ENCODE peak calls at places on chromosomes 6 and 20, in eight cellular contexts. V, P, S, B, E, M, Y and U are unnamed samples.

GRCh38 chr20:45821942-45822341 is 5.2 kb downstream of the TNNC2 start:
- DNase-seq in B (no peak), V (no peak), S (peak; percentile 72), M (no peak), P (no peak), E (no peak), Y (no peak), U (no peak)

GRCh38 chr20:50438986-50439407 is 71.2 kb upstream of the PTPN1 start:
- DNase-seq in P (no peak), V (peak; percentile 89), Y (no peak), M (no peak), B (no peak), S (no peak), E (peak; percentile 98), U (no peak)

GRCh38 chr6:36670271-36670670 is 8.2 kb upstream of the CDKN1A start:
- DNase-seq in S (no peak), V (no peak), Y (no peak), E (no peak), P (no peak), M (no peak), B (no peak), U (no peak)

GRCh38 chr6:73774311-73774766 is 78.3 kb downstream of the CD109 start:
- DNase-seq in B (no peak), P (peak; percentile 48), S (no peak), M (peak; percentile 98), E (peak; percentile 87), Y (peak; percentile 66), V (peak; percentile 89), U (no peak)

GRCh38 chr6:140548379-140548778 is 1173.9 kb upstream of the CITED2 start:
- DNase-seq in E (no peak), P (no peak), V (no peak), M (peak; percentile 56), B (no peak), Y (no peak), S (no peak), U (no peak)

GRCh38 chr6:133955136-133955576 is 2.1 kb downstream of the TBPL1 start:
- DNase-seq in B (no peak), M (no peak), V (no peak), E (no peak), P (no peak), S (no peak), Y (no peak), U (no peak)

GRCh38 chr6:134410531-134410930 is 92.6 kb upstream of the SGK1 start:
- DNase-seq in B (no peak), P (no peak), E (no peak), V (no peak), M (no peak), Y (no peak), S (no peak), U (no peak)

GRCh38 chr20:14498809-14499208 is 161.4 kb upstream of the FLRT3 start:
- DNase-seq in V (peak; percentile 51), S (no peak), E (no peak), M (no peak), Y (no peak), P (no peak), B (no peak), U (no peak)

GRCh38 chr20:63185215-63185796 is 30.6 kb downstream of the YTHDF1 start:
- DNase-seq in V (no peak), E (no peak), M (no peak), P (no peak), Y (no peak), S (no peak), B (no peak), U (no peak)

GRCh38 chr6:129546702-129547101 is 163.3 kb downstream of the ARHGAP18 start:
- DNase-seq in E (no peak), B (no peak), M (no peak), P (no peak), V (no peak), Y (no peak), S (no peak), U (no peak)

GRCh38 chr6:31180500-31180899 is 10.0 kb upstream of the POU5F1 start:
- DNase-seq in V (no peak), B (no peak), Y (peak; percentile 91), E (peak; percentile 66), M (peak; percentile 86), P (peak; percentile 77), S (peak; percentile 49), U (no peak)

GRCh38 chr6:130602151-130602770 is 224.9 kb upstream of the SMLR1 start:
- DNase-seq in B (no peak), S (no peak), Y (no peak), M (peak; percentile 85), V (peak; percentile 97), P (no peak), E (peak; percentile 98), U (no peak)

GRCh38 chr6:78377056-78377455 is 490.3 kb upstream of the IRAK1BP1 start:
- DNase-seq in M (no peak), E (no peak), V (no peak), P (no peak), B (no peak), S (no peak), Y (no peak), U (no peak)

GRCh38 chr6:117298941-117299340 is 33.6 kb downstream of the VGLL2 start:
- DNase-seq in Y (no peak), E (peak; percentile 27), B (no peak), P (no peak), M (no peak), S (no peak), V (no peak), U (no peak)

GRCh38 chr6:73285674-73286283 is 22.8 kb upstream of the KHDC1 start:
- DNase-seq in B (no peak), E (peak; percentile 63), Y (no peak), S (no peak), P (no peak), V (peak; percentile 56), M (peak; percentile 77), U (no peak)

GRCh38 chr20:62659488-62659887 is 17.2 kb downstream of the SLCO4A1 start:
- DNase-seq in E (no peak), V (no peak), M (no peak), B (no peak), Y (no peak), P (no peak), S (no peak), U (no peak)

GRCh38 chr6:107555449-107555848 is 65.5 kb downstream of the SOBP start:
- DNase-seq in V (no peak), P (no peak), B (no peak), E (no peak), S (no peak), Y (no peak), M (no peak), U (no peak)

GRCh38 chr6:34145161-34146020 is 496 bp downstream of the GRM4 start:
- DNase-seq in V (no peak), S (no peak), M (peak; percentile 40), B (no peak), P (no peak), E (peak; percentile 18), Y (no peak), U (no peak)

GRCh38 chr6:34189806-34190503 is 44.1 kb upstream of the GRM4 start:
- DNase-seq in P (peak; percentile 28), S (no peak), B (no peak), Y (no peak), V (no peak), M (no peak), E (no peak), U (no peak)

GRCh38 chr20:36481380-36482043 is 59.8 kb upstream of the MYL9 start:
- DNase-seq in B (no peak), E (no peak), Y (no peak), V (no peak), S (no peak), M (no peak), P (no peak), U (no peak)